ENCODE peak calls at places on chromosomes 16 and 17, in seven cellular contexts. P, F, X, K, M, G and C are unnamed samples.
A peak's percentile ranks its signal among the peaks of the same experiment; 100 is the strongest.

GRCh38 chr17:51046527-51047384 is 73.9 kb downstream of the SPAG9 start:
- DNase-seq in F (peak; percentile 97), X (peak; percentile 97), G (peak; percentile 90), P (peak; percentile 87), K (peak; percentile 53), M (peak; percentile 93), C (no peak)

GRCh38 chr16:28105954-28106353 is 42.4 kb upstream of the GSG1L start:
- DNase-seq in M (no peak), X (no peak), F (no peak), K (no peak), P (no peak), G (no peak), C (no peak)

GRCh38 chr17:2690165-2691068 is 21.1 kb downstream of the CLUH start:
- DNase-seq in X (no peak), G (no peak), P (no peak), K (no peak), M (peak; percentile 44), F (no peak), C (no peak)

GRCh38 chr17:15122857-15123256 is 142.3 kb downstream of the PMP22 start:
- DNase-seq in P (no peak), X (no peak), G (no peak), F (no peak), K (no peak), M (no peak), C (no peak)

GRCh38 chr16:4748682-4749411 is 14.5 kb downstream of the DNAAF8 start:
- DNase-seq in K (no peak), P (no peak), M (no peak), F (no peak), G (no peak), X (no peak), C (no peak)

GRCh38 chr17:4539576-4540223 is 15.5 kb downstream of the MYBBP1A start:
- DNase-seq in M (no peak), G (no peak), K (no peak), X (no peak), P (no peak), F (no peak), C (no peak)

GRCh38 chr17:45146616-45147101 is 1.6 kb upstream of the HEXIM1 start:
- DNase-seq in P (peak; percentile 82), F (no peak), G (peak; percentile 76), K (no peak), X (no peak), M (peak; percentile 24), C (peak; percentile 97)

GRCh38 chr16:74501484-74502479 is 80.5 kb upstream of the CLEC18B start:
- DNase-seq in K (no peak), M (no peak), G (no peak), P (no peak), F (no peak), X (no peak), C (no peak)

GRCh38 chr17:32323784-32324590 is 18.0 kb downstream of the C17orf75 start:
- DNase-seq in G (peak; percentile 51), K (no peak), P (peak; percentile 31), X (no peak), M (no peak), F (peak; percentile 39), C (no peak)

GRCh38 chr16:85524630-85525463 is 88.3 kb upstream of the GSE1 start:
- DNase-seq in P (peak; percentile 49), K (no peak), X (peak; percentile 37), M (no peak), G (peak; percentile 47), F (no peak), C (peak; percentile 98)

GRCh38 chr16:49592507-49593422 is 219.2 kb downstream of the C16orf78 start:
- DNase-seq in K (peak; percentile 49), G (peak; percentile 27), F (peak; percentile 56), P (peak; percentile 7), X (peak; percentile 81), M (peak; percentile 72), C (no peak)

GRCh38 chr16:67170948-67171649 is 761 bp downstream of the NOL3 start:
- DNase-seq in X (peak; percentile 34), F (no peak), G (peak; percentile 70), P (peak; percentile 41), M (no peak), K (no peak), C (peak; percentile 50)

GRCh38 chr16:1107141-1107540 is 11.1 kb upstream of the C1QTNF8 start:
- DNase-seq in X (no peak), M (no peak), G (no peak), F (no peak), P (no peak), K (no peak), C (no peak)

GRCh38 chr17:36592316-36592710 is 634 bp downstream of the DHRS11 start:
- DNase-seq in F (peak; percentile 38), G (no peak), X (peak; percentile 60), K (no peak), P (no peak), M (peak; percentile 76), C (no peak)

GRCh38 chr17:67280279-67280678 is 35.3 kb upstream of the HELZ start:
- DNase-seq in F (no peak), K (no peak), P (peak; percentile 33), M (no peak), G (no peak), X (no peak), C (peak; percentile 33)

GRCh38 chr17:52297230-52298010 is 138.9 kb upstream of the CA10 start:
- DNase-seq in P (no peak), K (no peak), M (no peak), F (no peak), G (no peak), X (peak; percentile 4), C (no peak)

GRCh38 chr17:45246861-45247428 is 14.9 kb downstream of the SPATA32 start:
- DNase-seq in M (peak; percentile 88), P (peak; percentile 14), F (peak; percentile 64), X (peak; percentile 77), K (no peak), G (peak; percentile 50), C (peak; percentile 27)

GRCh38 chr16:1494711-1495110 is 1.6 kb downstream of the TELO2 start:
- DNase-seq in X (no peak), K (no peak), F (no peak), M (no peak), P (peak; percentile 15), G (no peak), C (no peak)

GRCh38 chr17:8611135-8611534 is 19.4 kb downstream of the MYH10 start:
- DNase-seq in G (peak; percentile 36), F (no peak), P (no peak), M (no peak), K (no peak), X (no peak), C (peak; percentile 74)

DNA sequence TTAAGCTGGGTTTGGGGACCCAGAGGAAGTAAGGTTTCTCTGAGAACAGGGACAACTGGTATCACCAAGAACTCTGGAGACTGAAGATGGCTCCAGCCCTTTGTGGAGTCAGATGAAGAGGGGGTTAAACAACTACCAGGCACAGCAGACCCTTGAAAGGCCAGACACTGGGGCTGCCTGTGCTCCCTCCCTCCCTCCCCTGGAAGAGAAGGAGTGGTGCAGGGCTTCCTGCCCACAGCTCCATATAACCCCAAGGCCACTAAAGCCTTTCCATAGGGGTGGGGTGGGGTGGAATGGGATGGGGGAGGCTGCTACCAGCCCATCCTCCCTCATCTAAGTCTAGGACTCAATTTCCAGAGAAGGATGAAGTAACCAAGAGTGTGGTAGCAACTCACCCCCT is 66.7 kb downstream of the CCDC182 start:
- DNase-seq in X (no peak), M (no peak), F (no peak), G (no peak), P (no peak), K (no peak), C (no peak)
- H3K4ac ChIP-seq in X (no peak overlapping the region), M (no peak overlapping the region), F (no peak overlapping the region), G (no peak overlapping the region), P (no peak overlapping the region), K (no peak overlapping the region), C (no peak overlapping the region)

GRCh38 chr17:68534714-68535113 is 22.5 kb downstream of the PRKAR1A start:
- DNase-seq in P (no peak), F (no peak), K (no peak), M (no peak), X (no peak), G (no peak), C (no peak)
- H2BK120ac ChIP-seq in P (no peak overlapping the region), F (no peak overlapping the region), K (no peak overlapping the region), M (no peak overlapping the region), X (no peak overlapping the region), G (no peak overlapping the region), C (no peak overlapping the region)

GRCh38 chr17:5846001-5846400 is 224.2 kb upstream of the WSCD1 start:
- DNase-seq in F (no peak), G (no peak), M (peak; percentile 12), X (no peak), K (no peak), P (no peak), C (no peak)

GRCh38 chr17:5838661-5839300 is 231.4 kb upstream of the WSCD1 start:
- DNase-seq in F (no peak), G (no peak), P (no peak), M (peak; percentile 62), X (no peak), K (no peak), C (no peak)

GRCh38 chr17:5843366-5844026 is 226.7 kb upstream of the WSCD1 start:
- DNase-seq in K (no peak), M (peak; percentile 20), F (no peak), P (no peak), G (no peak), X (no peak), C (no peak)

GRCh38 chr17:5840811-5841446 is 229.2 kb upstream of the WSCD1 start:
- DNase-seq in G (no peak), F (no peak), M (peak; percentile 31), X (no peak), P (no peak), K (no peak), C (no peak)

GRCh38 chr17:5841862-5842261 is 228.3 kb upstream of the WSCD1 start:
- DNase-seq in M (peak; percentile 18), G (no peak), P (no peak), K (no peak), X (no peak), F (no peak), C (no peak)
- H2BK5ac ChIP-seq in M (no peak overlapping the region), G (no peak overlapping the region), P (no peak overlapping the region), K (no peak overlapping the region), X (no peak overlapping the region), F (no peak overlapping the region), C (no peak overlapping the region)

GRCh38 chr17:54881255-54881972 is 19.2 kb upstream of the TOM1L1 start:
- DNase-seq in K (no peak), G (no peak), P (no peak), F (no peak), X (no peak), M (no peak), C (no peak)

GRCh38 chr17:54883939-54884338 is 16.7 kb upstream of the TOM1L1 start:
- DNase-seq in X (peak; percentile 2), P (no peak), M (no peak), K (no peak), G (no peak), F (no peak), C (no peak)

GRCh38 chr17:54882371-54882770 is 18.3 kb upstream of the TOM1L1 start:
- DNase-seq in K (no peak), F (no peak), X (no peak), G (no peak), P (no peak), M (no peak), C (no peak)

GRCh38 chr17:54887787-54888186 is 12.9 kb upstream of the TOM1L1 start:
- DNase-seq in X (no peak), F (no peak), M (no peak), P (no peak), K (no peak), G (no peak), C (no peak)

DNA sequence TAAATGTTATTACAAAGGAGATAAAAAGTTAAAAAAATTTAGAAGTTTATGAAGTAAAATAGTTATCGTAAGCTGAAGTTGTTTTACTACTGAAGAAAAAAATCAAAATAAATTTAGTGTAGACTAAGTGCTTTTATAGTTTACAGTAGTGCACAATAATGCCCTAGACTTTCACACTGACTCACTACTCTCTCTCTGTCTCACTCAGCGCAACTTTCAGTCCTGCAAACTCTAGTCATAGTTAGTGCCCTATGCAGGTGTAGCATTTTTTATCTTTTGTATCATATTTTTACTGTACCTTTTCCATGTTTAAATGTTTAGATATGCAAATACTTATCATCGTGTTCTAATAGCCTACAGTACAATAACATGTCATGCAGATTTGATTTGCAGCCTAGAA is 17.7 kb upstream of the TOM1L1 start:
- DNase-seq in F (no peak), G (no peak), X (no peak), P (no peak), K (no peak), M (no peak), C (no peak)
- H3K4ac ChIP-seq in F (no peak overlapping the region), G (no peak overlapping the region), X (no peak overlapping the region), P (no peak overlapping the region), K (no peak overlapping the region), M (no peak overlapping the region), C (no peak overlapping the region)